ENCODE peak calls at places on chromosomes 3 and 15, in four cellular contexts. J is nephron progenitor cell, H is neural crest cell, M is AG09319. O is an unnamed sample.
A peak's percentile ranks its signal among the peaks of the same experiment; 100 is the strongest.

GRCh38 chr15:83786336-83786735 is 132.4 kb downstream of the ADAMTSL3 start:
- DNase-seq in J (no peak), H (no peak), M (no peak), O (no peak)

GRCh38 chr3:136247436-136247835 is 2.7 kb upstream of the PCCB start:
- DNase-seq in J (no peak), H (no peak), M (no peak), O (no peak)

GRCh38 chr3:182969277-182969676 is 11.1 kb downstream of the DCUN1D1 start:
- DNase-seq in J (no peak), H (no peak), M (no peak), O (peak; percentile 38)

GRCh38 chr3:107431048-107431297 is 53.7 kb downstream of the CCDC54 start:
- DNase-seq in J (no peak), H (no peak), M (no peak), O (no peak)

GRCh38 chr3:50714953-50715352 is 40.2 kb downstream of the DOCK3 start:
- DNase-seq in J (no peak), H (no peak), M (no peak), O (peak; percentile 1)

GRCh38 chr3:17846466-17846865 is 104.0 kb upstream of the TBC1D5 start:
- DNase-seq in J (no peak), H (no peak), M (no peak), O (no peak)

GRCh38 chr3:73270839-73271483 is 209.5 kb downstream of the EBLN2 start:
- DNase-seq in J (no peak), H (no peak), M (peak; percentile 10), O (peak; percentile 38)

GRCh38 chr3:152968388-152969024 is 133.6 kb downstream of the P2RY1 start:
- DNase-seq in J (no peak), H (no peak), M (no peak), O (peak; percentile 6)

GRCh38 chr15:83695246-83695645 is 41.3 kb downstream of the ADAMTSL3 start:
- DNase-seq in J (peak; percentile 40), H (no peak), M (no peak), O (no peak)

GRCh38 chr3:127078626-127079025 is 95.7 kb downstream of the PLXNA1 start:
- DNase-seq in J (no peak), H (no peak), M (no peak), O (no peak)